ENCODE peak calls at places on chromosomes 2 and 18, in seven cellular contexts. One of them, this sample, is unnamed.

GRCh38 chr2:148614024-148614331 is 30.6 kb upstream of the EPC2 start:
- DNase-seq in Right ventricle myocardium superior: no peak
- DNase-seq in GM12864: no peak
- DNase-seq in stimulated activated naive CD8-positive, alpha-beta T cell treated with anti-CD3 and anti-CD28 coated beads, Interleukin-15, Interleukin-2, amounts not matched to agents 100 U/mL and 50 U/mL, for 24 hours: no peak
- DNase-seq in effector memory CD4-positive, alpha-beta T cell: no peak
- DNase-seq in AG04450: no peak
- DNase-seq in psoas muscle: no peak
- DNase-seq in this sample: peak; percentile 49

GRCh38 chr2:191665286-191665685 is 12.7 kb upstream of the NABP1 start:
- DNase-seq in psoas muscle: no peak
- DNase-seq in Right ventricle myocardium superior: no peak
- DNase-seq in AG04450: no peak
- DNase-seq in GM12864: no peak
- DNase-seq in stimulated activated naive CD8-positive, alpha-beta T cell treated with anti-CD3 and anti-CD28 coated beads, Interleukin-15, Interleukin-2, amounts not matched to agents 100 U/mL and 50 U/mL, for 24 hours: no peak
- DNase-seq in effector memory CD4-positive, alpha-beta T cell: no peak
- DNase-seq in this sample: no peak

GRCh38 chr18:26655010-26655613 is 106.8 kb upstream of the KCTD1 start:
- DNase-seq in stimulated activated naive CD8-positive, alpha-beta T cell treated with anti-CD3 and anti-CD28 coated beads, Interleukin-15, Interleukin-2, amounts not matched to agents 100 U/mL and 50 U/mL, for 24 hours: no peak
- DNase-seq in GM12864: no peak
- DNase-seq in psoas muscle: no peak
- DNase-seq in effector memory CD4-positive, alpha-beta T cell: no peak
- DNase-seq in AG04450: no peak
- DNase-seq in Right ventricle myocardium superior: no peak
- DNase-seq in this sample: no peak

GRCh38 chr2:152134488-152135280 is 35.8 kb upstream of the CACNB4 start:
- DNase-seq in Right ventricle myocardium superior: no peak
- DNase-seq in AG04450: no peak
- DNase-seq in psoas muscle: no peak
- DNase-seq in GM12864: no peak
- DNase-seq in effector memory CD4-positive, alpha-beta T cell: no peak
- DNase-seq in stimulated activated naive CD8-positive, alpha-beta T cell treated with anti-CD3 and anti-CD28 coated beads, Interleukin-15, Interleukin-2, amounts not matched to agents 100 U/mL and 50 U/mL, for 24 hours: peak; percentile 27
- DNase-seq in this sample: no peak

GRCh38 chr2:12616456-12617163 is 100.1 kb upstream of the TRIB2 start:
- DNase-seq in psoas muscle: no peak
- DNase-seq in effector memory CD4-positive, alpha-beta T cell: no peak
- DNase-seq in AG04450: no peak
- DNase-seq in GM12864: no peak
- DNase-seq in Right ventricle myocardium superior: no peak
- DNase-seq in stimulated activated naive CD8-positive, alpha-beta T cell treated with anti-CD3 and anti-CD28 coated beads, Interleukin-15, Interleukin-2, amounts not matched to agents 100 U/mL and 50 U/mL, for 24 hours: no peak
- DNase-seq in this sample: no peak

GRCh38 chr2:221346411-221346810 is 225.7 kb downstream of the EPHA4 start:
- DNase-seq in psoas muscle: no peak
- DNase-seq in Right ventricle myocardium superior: no peak
- DNase-seq in stimulated activated naive CD8-positive, alpha-beta T cell treated with anti-CD3 and anti-CD28 coated beads, Interleukin-15, Interleukin-2, amounts not matched to agents 100 U/mL and 50 U/mL, for 24 hours: no peak
- DNase-seq in GM12864: no peak
- DNase-seq in effector memory CD4-positive, alpha-beta T cell: no peak
- DNase-seq in AG04450: no peak
- DNase-seq in this sample: no peak

GRCh38 chr2:30191107-30191506 is 40.2 kb upstream of the LBH start:
- DNase-seq in AG04450: no peak
- DNase-seq in effector memory CD4-positive, alpha-beta T cell: no peak
- DNase-seq in stimulated activated naive CD8-positive, alpha-beta T cell treated with anti-CD3 and anti-CD28 coated beads, Interleukin-15, Interleukin-2, amounts not matched to agents 100 U/mL and 50 U/mL, for 24 hours: no peak
- DNase-seq in Right ventricle myocardium superior: no peak
- DNase-seq in GM12864: no peak
- DNase-seq in psoas muscle: no peak
- DNase-seq in this sample: no peak

GRCh38 chr2:85668009-85668856 is at the start of gene SFTPB:
- DNase-seq in stimulated activated naive CD8-positive, alpha-beta T cell treated with anti-CD3 and anti-CD28 coated beads, Interleukin-15, Interleukin-2, amounts not matched to agents 100 U/mL and 50 U/mL, for 24 hours: no peak
- DNase-seq in effector memory CD4-positive, alpha-beta T cell: no peak
- DNase-seq in AG04450: no peak
- DNase-seq in GM12864: no peak
- DNase-seq in Right ventricle myocardium superior: no peak
- DNase-seq in psoas muscle: no peak
- DNase-seq in this sample: no peak

GRCh38 chr2:230714122-230714453 is 1.4 kb downstream of the CAB39 start:
- DNase-seq in GM12864: no peak
- DNase-seq in psoas muscle: no peak
- DNase-seq in stimulated activated naive CD8-positive, alpha-beta T cell treated with anti-CD3 and anti-CD28 coated beads, Interleukin-15, Interleukin-2, amounts not matched to agents 100 U/mL and 50 U/mL, for 24 hours: peak; percentile 40
- DNase-seq in Right ventricle myocardium superior: no peak
- DNase-seq in effector memory CD4-positive, alpha-beta T cell: peak; percentile 24
- DNase-seq in AG04450: no peak
- DNase-seq in this sample: peak; percentile 34

GRCh38 chr2:241767464-241768250 is 9.0 kb upstream of the GAL3ST2 start:
- DNase-seq in stimulated activated naive CD8-positive, alpha-beta T cell treated with anti-CD3 and anti-CD28 coated beads, Interleukin-15, Interleukin-2, amounts not matched to agents 100 U/mL and 50 U/mL, for 24 hours: peak; percentile 2
- DNase-seq in Right ventricle myocardium superior: no peak
- DNase-seq in GM12864: no peak
- DNase-seq in psoas muscle: no peak
- DNase-seq in AG04450: no peak
- DNase-seq in effector memory CD4-positive, alpha-beta T cell: no peak
- DNase-seq in this sample: no peak

GRCh38 chr2:190382851-190383250 is 25.3 kb upstream of the MFSD6 start:
- DNase-seq in psoas muscle: no peak
- DNase-seq in effector memory CD4-positive, alpha-beta T cell: peak; percentile 5
- DNase-seq in AG04450: no peak
- DNase-seq in stimulated activated naive CD8-positive, alpha-beta T cell treated with anti-CD3 and anti-CD28 coated beads, Interleukin-15, Interleukin-2, amounts not matched to agents 100 U/mL and 50 U/mL, for 24 hours: no peak
- DNase-seq in GM12864: peak; percentile 71
- DNase-seq in Right ventricle myocardium superior: no peak
- DNase-seq in this sample: peak; percentile 53

GRCh38 chr2:229431331-229431954 is 160.4 kb upstream of the PID1 start:
- DNase-seq in psoas muscle: no peak
- DNase-seq in stimulated activated naive CD8-positive, alpha-beta T cell treated with anti-CD3 and anti-CD28 coated beads, Interleukin-15, Interleukin-2, amounts not matched to agents 100 U/mL and 50 U/mL, for 24 hours: no peak
- DNase-seq in Right ventricle myocardium superior: no peak
- DNase-seq in AG04450: no peak
- DNase-seq in effector memory CD4-positive, alpha-beta T cell: no peak
- DNase-seq in GM12864: no peak
- DNase-seq in this sample: peak; percentile 20

GRCh38 chr2:241532733-241533601 is 24.6 kb upstream of the STK25 start:
- DNase-seq in GM12864: no peak
- DNase-seq in psoas muscle: no peak
- DNase-seq in Right ventricle myocardium superior: no peak
- DNase-seq in effector memory CD4-positive, alpha-beta T cell: no peak
- DNase-seq in stimulated activated naive CD8-positive, alpha-beta T cell treated with anti-CD3 and anti-CD28 coated beads, Interleukin-15, Interleukin-2, amounts not matched to agents 100 U/mL and 50 U/mL, for 24 hours: no peak
- DNase-seq in AG04450: no peak
- DNase-seq in this sample: no peak

This sample was measured in iPS-NIHi11.